ENCODE peak calls at places on chromosomes 16 and 17, in ten cellular contexts. I is transverse colon, O is stomach, F is HepG2, B is breast epithelium, V is spleen, C is H1, A is sigmoid colon, D is Panc1, Q is upper lobe of left lung. M is an unnamed sample.

GRCh38 chr16:82156761-82157654 is 13.0 kb downstream of the MPHOSPH6 start:
- DNase-seq in F (no peak), B (no peak), A (no peak), Q (peak), V (no peak), O (no peak), I (no peak), C (no peak), D (no peak), M (no peak)

GRCh38 chr17:2996208-2996855 is 67.1 kb downstream of the OR1D5 start:
- DNase-seq in A (peak), V (peak), F (no peak), D (no peak), O (peak), Q (no peak), B (no peak), I (no peak), C (no peak), M (peak)

GRCh38 chr17:74380086-74380958 is 13.0 kb downstream of the GPR142 start:
- DNase-seq in F (no peak), B (peak), I (peak), V (no peak), A (no peak), Q (no peak), D (no peak), O (peak), C (no peak), M (peak)

GRCh38 chr17:65193305-65194293 is 56.4 kb downstream of the RGS9 start:
- DNase-seq in I (no peak), D (no peak), B (peak), F (no peak), O (no peak), A (no peak), C (no peak), V (no peak), Q (no peak), M (no peak)

GRCh38 chr17:80790981-80791742 is 200.5 kb upstream of the CHMP6 start:
- DNase-seq in F (peak), O (no peak), A (peak), V (peak), Q (no peak), C (no peak), D (no peak), B (no peak), I (no peak), M (no peak)

GRCh38 chr16:65524997-65525396 is 403.1 kb upstream of the CDH11 start:
- DNase-seq in I (no peak), F (no peak), C (no peak), D (no peak), O (no peak), V (no peak), B (no peak), A (no peak), Q (no peak), M (no peak)

GRCh38 chr17:60391419-60392041 is 403 bp downstream of the USP32 start:
- DNase-seq in I (no peak), V (no peak), B (no peak), F (no peak), Q (no peak), A (no peak), C (peak), D (no peak), O (no peak), M (no peak)

GRCh38 chr17:80270836-80271235 is 10.2 kb downstream of the RNF213 start:
- DNase-seq in C (peak), Q (no peak), F (peak), D (no peak), A (no peak), V (no peak), B (no peak), I (no peak), O (no peak), M (no peak)

GRCh38 chr16:86740817-86741799 is 162.8 kb downstream of the FOXL1 start:
- DNase-seq in A (peak), Q (no peak), D (peak), F (peak), O (no peak), I (no peak), B (no peak), C (no peak), V (peak), M (no peak)

GRCh38 chr17:4940625-4941021 is 555 bp downstream of the RNF167 start:
- DNase-seq in F (no peak), D (no peak), Q (peak), A (no peak), C (no peak), I (peak), O (no peak), V (peak), B (no peak), M (no peak)

GRCh38 chr17:30429155-30429554 is 48.1 kb upstream of the GOSR1 start:
- DNase-seq in V (no peak), A (no peak), D (no peak), I (no peak), O (no peak), B (no peak), F (no peak), C (no peak), Q (no peak), M (no peak)

GRCh38 chr17:76492989-76493501 is 8.2 kb downstream of the RHBDF2 start:
- DNase-seq in I (peak), C (no peak), A (peak), D (no peak), B (no peak), Q (no peak), O (peak), F (no peak), V (peak), M (no peak)

GRCh38 chr17:3750926-3751325 is 27.2 kb downstream of the HASPIN start:
- DNase-seq in I (peak), D (no peak), B (no peak), A (no peak), C (no peak), Q (no peak), V (no peak), F (no peak), O (no peak), M (no peak)

GRCh38 chr17:73957564-73957963 is 245.9 kb upstream of the RPL38 start:
- DNase-seq in F (no peak), V (no peak), B (no peak), I (peak), C (no peak), A (no peak), D (no peak), Q (no peak), O (no peak), M (no peak)

GRCh38 chr16:19844945-19845641 is 39.6 kb downstream of the GPRC5B start:
- DNase-seq in B (no peak), V (no peak), A (no peak), I (no peak), Q (no peak), F (no peak), D (peak), O (no peak), C (no peak), M (no peak)

GRCh38 chr17:80316927-80317705 is 56.5 kb downstream of the RNF213 start:
- DNase-seq in A (peak), D (no peak), F (no peak), I (no peak), C (no peak), O (no peak), B (no peak), V (peak), Q (no peak), M (no peak)

GRCh38 chr17:67388986-67389385 is 11.9 kb downstream of the PITPNC1 start:
- DNase-seq in B (no peak), A (no peak), O (no peak), V (no peak), F (no peak), C (no peak), I (no peak), Q (no peak), D (no peak), M (no peak)

GRCh38 chr17:38554430-38555350 is 51.1 kb downstream of the SRCIN1 start:
- DNase-seq in Q (no peak), A (no peak), C (no peak), B (peak), D (no peak), F (no peak), I (no peak), V (no peak), O (no peak), M (no peak)

GRCh38 chr17:40564195-40564882 is 933 bp downstream of the CCR7 start:
- DNase-seq in B (no peak), Q (no peak), D (no peak), C (no peak), A (no peak), I (no peak), V (peak), O (peak), F (no peak), M (no peak)

GRCh38 chr17:37092041-37092440 is 143.3 kb downstream of the AATF start:
- DNase-seq in F (peak), D (no peak), A (no peak), I (peak), O (no peak), Q (no peak), B (no peak), C (no peak), V (no peak), M (no peak)

GRCh38 chr17:63914471-63914870 is 3.4 kb upstream of the CSHL1 start:
- DNase-seq in Q (no peak), C (no peak), B (no peak), I (no peak), O (no peak), A (no peak), F (no peak), V (no peak), D (no peak), M (no peak)

GRCh38 chr17:80879723-80880649 is 111.7 kb upstream of the CHMP6 start:
- DNase-seq in D (no peak), C (no peak), I (no peak), F (no peak), A (peak), B (no peak), V (peak), Q (peak), O (no peak), M (no peak)

GRCh38 chr16:28826141-28826540 is 3.3 kb downstream of the ATXN2L start:
- DNase-seq in V (no peak), A (no peak), Q (no peak), B (no peak), F (no peak), I (no peak), D (no peak), C (no peak), O (no peak), M (no peak)

GRCh38 chr16:78654929-78655328 is 555.5 kb downstream of the WWOX start:
- DNase-seq in C (no peak), O (no peak), V (no peak), B (no peak), A (no peak), F (no peak), D (no peak), Q (no peak), I (no peak), M (no peak)

GRCh38 chr17:43456661-43457361 is 27.0 kb upstream of the DHX8 start:
- DNase-seq in V (no peak), Q (no peak), I (peak), F (peak), D (no peak), A (peak), O (no peak), C (no peak), B (no peak), M (no peak)

GRCh38 chr17:66306413-66306812 is 4.0 kb downstream of the PRKCA start:
- DNase-seq in Q (no peak), I (no peak), V (no peak), A (no peak), C (no peak), O (no peak), D (no peak), F (no peak), B (no peak), M (no peak)

GRCh38 chr17:48522031-48522593 is 8.7 kb downstream of the HOXB1 start:
- DNase-seq in V (no peak), F (no peak), I (no peak), B (peak), D (no peak), O (no peak), Q (no peak), A (no peak), C (no peak), M (peak)

GRCh38 chr16:72876981-72877373 is 171.0 kb downstream of the ZFHX3 start:
- DNase-seq in C (no peak), I (no peak), O (no peak), F (no peak), V (no peak), Q (no peak), B (no peak), D (no peak), A (no peak), M (no peak)

GRCh38 chr17:63398680-63399079 is 47.4 kb downstream of the CYB561 start:
- DNase-seq in O (no peak), V (no peak), D (no peak), B (no peak), F (no peak), Q (no peak), I (no peak), A (no peak), C (no peak), M (no peak)

GRCh38 chr16:86755571-86756006 is 177.2 kb downstream of the FOXL1 start:
- DNase-seq in Q (no peak), B (no peak), V (peak), O (no peak), D (no peak), F (no peak), A (no peak), C (no peak), I (no peak), M (no peak)

GRCh38 chr16:68750243-68750642 is 13.2 kb downstream of the CDH1 start:
- DNase-seq in V (no peak), I (no peak), C (no peak), O (no peak), F (no peak), B (no peak), Q (no peak), A (no peak), D (no peak), M (no peak)

DNA sequence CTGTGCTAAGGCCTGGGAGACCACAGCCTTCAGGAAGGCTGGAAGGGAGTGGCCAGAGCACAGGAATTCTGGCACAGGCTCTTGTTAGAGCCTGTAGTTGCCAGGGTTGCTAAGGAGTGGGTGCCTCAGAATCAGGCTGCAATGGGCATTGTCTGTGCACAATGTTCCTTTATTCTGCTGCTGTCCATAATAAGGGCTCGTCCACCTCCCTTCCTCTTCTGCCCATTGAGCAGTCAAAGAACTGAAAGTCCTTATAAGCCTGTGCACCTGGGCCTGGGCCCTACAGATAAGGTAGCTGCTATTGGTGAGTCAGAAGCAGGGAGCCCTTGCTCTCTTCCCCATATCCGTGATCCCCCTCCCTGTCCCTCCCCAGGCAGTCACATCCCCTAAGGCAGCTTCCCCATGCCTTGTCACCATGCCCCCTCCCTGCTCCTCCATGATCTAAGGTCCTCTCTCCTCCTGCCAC is 5.4 kb upstream of the CNGB1 start:
- DNase-seq in I (no peak), D (no peak), Q (no peak), B (peak), O (no peak), C (no peak), F (no peak), V (no peak), A (no peak), M (no peak)
- TF ChIP-seq POLR2AphosphoS5 in I (no peak), D (no peak), Q (no peak), B (no peak), O (no peak), C (no peak), F (no peak), V (no peak), A (no peak), M (no peak)

DNA sequence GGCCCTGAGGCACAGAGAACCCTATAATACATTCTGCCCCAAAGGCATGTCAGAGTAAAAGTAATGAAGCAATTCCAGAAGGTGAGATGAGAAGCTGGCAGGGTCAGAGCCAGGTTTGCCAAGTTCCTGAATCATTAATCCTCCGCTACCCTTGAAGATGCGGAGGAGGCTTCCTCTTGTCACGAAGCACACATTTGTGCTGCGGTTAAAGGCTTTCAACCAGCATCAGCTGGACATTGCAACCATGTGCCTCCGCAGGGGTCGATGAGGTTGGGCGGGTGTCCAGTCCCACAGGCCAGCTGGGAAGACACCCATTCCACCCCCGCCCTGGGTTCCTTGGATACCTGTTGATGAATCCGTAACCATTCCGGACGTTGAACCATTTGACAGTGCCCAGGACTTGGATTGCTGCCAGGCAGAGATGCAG is 1.3 kb downstream of the YBX2 start:
- DNase-seq in O (no peak), F (no peak), D (no peak), A (no peak), Q (no peak), B (no peak), V (no peak), I (no peak), C (no peak), M (no peak)
- TF ChIP-seq POLR2AphosphoS5 in O (no peak), F (no peak), D (no peak), A (peak), Q (no peak), B (no peak), V (no peak), I (no peak), C (no peak), M (no peak)

GRCh38 chr17:78249074-78249835 is 17.8 kb downstream of the TMEM235 start:
- DNase-seq in D (no peak), V (no peak), B (no peak), F (no peak), O (no peak), I (no peak), Q (peak), C (no peak), A (no peak), M (no peak)

GRCh38 chr17:78247304-78247703 is 15.9 kb downstream of the TMEM235 start:
- DNase-seq in A (no peak), O (no peak), V (no peak), F (no peak), C (no peak), D (no peak), B (no peak), I (no peak), Q (no peak), M (no peak)

GRCh38 chr17:78250891-78251772 is 19.7 kb downstream of the TMEM235 start:
- DNase-seq in D (peak), Q (peak), V (peak), F (peak), C (peak), O (peak), B (peak), I (peak), A (peak), M (peak)

GRCh38 chr17:78249836-78250806 is 18.7 kb downstream of the TMEM235 start:
- DNase-seq in D (no peak), Q (no peak), A (peak), B (no peak), V (peak), O (no peak), I (no peak), F (no peak), C (no peak), M (no peak)

GRCh38 chr17:78248051-78248914 is 16.9 kb downstream of the TMEM235 start:
- DNase-seq in F (no peak), I (no peak), B (no peak), Q (peak), O (no peak), A (no peak), D (no peak), C (no peak), V (no peak), M (no peak)
- TF ChIP-seq POLR2AphosphoS5 in F (no peak), I (no peak), B (no peak), Q (peak), O (peak), A (no peak), D (no peak), C (no peak), V (no peak), M (no peak)

DNA sequence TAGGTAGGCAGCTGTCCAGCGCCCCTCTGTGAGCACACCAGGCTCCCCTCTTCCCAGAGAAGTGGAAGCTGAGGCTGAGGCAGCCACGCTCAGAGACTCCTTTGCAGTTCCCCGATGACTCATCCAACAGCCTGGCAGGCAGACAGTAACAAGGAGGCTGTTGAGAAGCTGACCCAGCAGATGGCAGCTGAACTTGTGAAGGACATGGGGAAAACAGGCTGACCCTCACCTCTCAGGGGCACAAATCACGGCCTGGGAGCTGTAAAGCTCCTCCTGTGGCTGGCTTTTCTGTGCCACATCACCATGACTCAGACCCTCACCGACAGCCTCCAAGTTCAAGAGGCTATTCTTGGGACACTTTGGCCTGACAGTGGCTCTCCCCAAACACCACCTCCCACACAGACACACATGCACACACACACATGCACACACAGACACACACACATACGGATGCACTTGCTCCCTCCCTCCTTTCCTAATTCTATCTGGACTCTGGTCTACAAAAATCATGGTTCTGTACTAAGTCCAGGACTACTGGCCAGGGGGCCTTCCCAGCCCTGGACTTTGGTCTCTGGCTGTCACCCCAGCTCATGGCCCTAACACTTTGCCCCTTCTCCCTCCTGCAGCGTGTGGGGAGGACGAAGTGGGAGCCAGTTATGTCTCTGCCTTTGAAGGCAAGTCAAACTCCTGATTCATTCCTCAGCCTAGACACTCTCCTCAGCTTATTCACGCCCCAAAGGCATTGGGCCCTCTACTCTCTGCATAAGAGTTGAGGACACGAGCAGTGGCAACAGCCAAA is 23.2 kb downstream of the MAP3K14 start:
- DNase-seq in Q (no peak), I (peak), A (peak), V (peak), D (peak), B (peak), F (peak), O (peak), C (no peak), M (peak)
- TF ChIP-seq POLR2AphosphoS5 in Q (peak), I (peak), A (peak), V (peak), D (peak), B (peak), F (no peak), O (peak), C (no peak), M (peak)

GRCh38 chr16:11198817-11199216 is 57.2 kb downstream of the SOCS1 start:
- DNase-seq in C (no peak), F (no peak), D (no peak), B (no peak), O (peak), A (no peak), I (peak), Q (no peak), V (no peak), M (no peak)

GRCh38 chr16:11203111-11203623 is 52.8 kb downstream of the SOCS1 start:
- DNase-seq in C (no peak), D (no peak), I (no peak), Q (no peak), B (no peak), F (no peak), A (no peak), O (no peak), V (no peak), M (no peak)

GRCh38 chr16:11202260-11203091 is 53.5 kb downstream of the SOCS1 start:
- DNase-seq in C (no peak), B (no peak), A (no peak), D (peak), F (no peak), V (no peak), O (no peak), I (no peak), Q (no peak), M (no peak)

GRCh38 chr16:11200523-11201063 is 55.4 kb downstream of the SOCS1 start:
- DNase-seq in O (no peak), C (no peak), Q (no peak), F (no peak), A (no peak), D (no peak), B (no peak), I (no peak), V (no peak), M (no peak)

GRCh38 chr16:11201498-11202259 is 54.3 kb downstream of the SOCS1 start:
- DNase-seq in A (no peak), B (no peak), C (peak), I (no peak), F (peak), D (peak), V (no peak), O (peak), Q (no peak), M (no peak)
- TF ChIP-seq POLR2AphosphoS5 in A (no peak), B (no peak), C (no peak), I (no peak), F (no peak), D (peak), V (no peak), O (no peak), Q (no peak), M (no peak)

GRCh38 chr16:4734730-4735575 is 616 bp downstream of the DNAAF8 start:
- DNase-seq in C (no peak), B (peak), I (peak), O (peak), Q (peak), V (peak), A (peak), D (peak), F (peak), M (peak)
- TF ChIP-seq POLR2AphosphoS5 in C (no peak), B (no peak), I (no peak), O (no peak), Q (no peak), V (no peak), A (no peak), D (peak), F (no peak), M (no peak)

M was measured in prostate gland.